ENCODE peak calls at places on chromosomes 11 and 22, in four cellular contexts. G is K562, K is HepG2, P is GM12878. J is an unnamed sample.

GRCh38 chr11:115893701-115894100 is 389.5 kb upstream of the CADM1 start:
- DNase-seq in G (no peak), P (no peak), K (no peak), J (no peak)

GRCh38 chr11:125886997-125887372 is 483 bp upstream of the HYLS1 start:
- DNase-seq in G (no peak), K (no peak), P (no peak), J (peak)

GRCh38 chr11:71452354-71453020 is 516 bp upstream of the NADSYN1 start:
- DNase-seq in K (peak), G (no peak), P (no peak), J (no peak)

GRCh38 chr11:61967924-61968757 is 707 bp upstream of the FTH1 start:
- DNase-seq in P (peak), G (peak), K (peak), J (peak)

GRCh38 chr11:131980878-131981668 is 610.7 kb downstream of the NTM start:
- DNase-seq in K (no peak), G (no peak), P (no peak), J (no peak)

GRCh38 chr11:125025968-125026367 is 37.1 kb upstream of the SLC37A2 start:
- DNase-seq in P (no peak), K (no peak), G (no peak), J (no peak)

GRCh38 chr11:63761173-63761572 is 7.4 kb downstream of the ZFTA start:
- DNase-seq in P (no peak), G (no peak), K (no peak), J (no peak)

GRCh38 chr22:35352214-35353111 is 28.4 kb upstream of the HMOX1 start:
- DNase-seq in G (no peak), P (no peak), K (peak), J (peak)

GRCh38 chr11:35723493-35724284 is 61.1 kb downstream of the TRIM44 start:
- DNase-seq in K (no peak), P (no peak), G (no peak), J (no peak)

GRCh38 chr22:43011079-43011478 is 3.9 kb downstream of the PACSIN2 start:
- DNase-seq in K (peak), G (no peak), P (no peak), J (no peak)

GRCh38 chr11:62138630-62139425 is 15.0 kb downstream of the INCENP start:
- DNase-seq in K (no peak), G (no peak), P (no peak), J (no peak)

GRCh38 chr22:49251371-49251770 is 576.3 kb downstream of the BRD1 start:
- DNase-seq in K (no peak), P (no peak), G (no peak), J (no peak)

GRCh38 chr11:10758959-10759358 is 7.9 kb downstream of the CTR9 start:
- DNase-seq in P (no peak), G (peak), K (no peak), J (no peak)

GRCh38 chr11:96105944-96106343 is 182.0 kb upstream of the MTMR2 start:
- DNase-seq in K (no peak), G (no peak), P (no peak), J (no peak)

GRCh38 chr11:70397336-70397982 is 870 bp upstream of the CTTN start:
- DNase-seq in P (no peak), G (no peak), K (peak), J (peak)

GRCh38 chr22:34414467-34415440 is 494.5 kb upstream of the LARGE1 start:
- DNase-seq in K (peak), G (peak), P (peak), J (peak)

GRCh38 chr22:49326558-49326957 is 501.1 kb downstream of the BRD1 start:
- DNase-seq in P (no peak), K (no peak), G (no peak), J (no peak)

GRCh38 chr11:86431258-86431657 is 56.6 kb downstream of the CCDC81 start:
- DNase-seq in P (no peak), G (no peak), K (no peak), J (no peak)

GRCh38 chr11:128496684-128497056 is 90.7 kb downstream of the ETS1 start:
- DNase-seq in K (no peak), P (no peak), G (no peak), J (peak)
- TF ChIP-seq POLR2AphosphoS2 in K (no peak), P (no peak), G (no peak), J (no peak)

DNA sequence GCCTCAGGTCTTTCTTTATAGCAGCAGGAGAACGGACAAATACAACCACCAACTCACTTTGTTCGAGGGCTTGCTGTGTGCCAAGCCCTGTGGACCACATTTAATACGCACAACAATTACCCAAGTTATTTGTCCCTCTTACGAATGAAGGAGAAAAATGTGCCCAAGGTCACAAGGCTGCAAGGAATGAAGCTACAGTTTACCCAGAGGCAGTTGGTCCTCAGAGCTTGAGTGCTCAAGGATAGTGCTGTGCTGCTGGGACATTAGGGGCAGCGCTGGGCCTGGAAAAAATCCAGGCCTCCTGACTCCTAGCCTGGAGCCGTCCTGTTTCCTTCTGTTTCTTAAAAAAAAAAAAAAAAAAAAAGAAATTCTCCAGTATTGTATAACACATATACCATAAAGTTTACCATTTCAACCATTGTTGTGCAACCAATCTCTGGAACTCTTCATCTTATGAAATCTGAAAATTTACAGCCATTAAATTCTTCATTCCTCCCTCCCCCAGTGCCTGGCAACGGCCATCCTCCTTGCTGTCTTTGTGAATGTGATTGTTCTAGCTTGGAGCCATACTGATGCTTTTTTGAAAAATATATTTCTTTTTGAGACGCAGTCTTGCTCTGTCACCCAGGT is 1.0 kb upstream of the C11orf86 start:
- DNase-seq in P (no peak), K (no peak), G (no peak), J (no peak)
- TF ChIP-seq CEBPB in P (no peak), K (peak), G (peak), J (peak)

DNA sequence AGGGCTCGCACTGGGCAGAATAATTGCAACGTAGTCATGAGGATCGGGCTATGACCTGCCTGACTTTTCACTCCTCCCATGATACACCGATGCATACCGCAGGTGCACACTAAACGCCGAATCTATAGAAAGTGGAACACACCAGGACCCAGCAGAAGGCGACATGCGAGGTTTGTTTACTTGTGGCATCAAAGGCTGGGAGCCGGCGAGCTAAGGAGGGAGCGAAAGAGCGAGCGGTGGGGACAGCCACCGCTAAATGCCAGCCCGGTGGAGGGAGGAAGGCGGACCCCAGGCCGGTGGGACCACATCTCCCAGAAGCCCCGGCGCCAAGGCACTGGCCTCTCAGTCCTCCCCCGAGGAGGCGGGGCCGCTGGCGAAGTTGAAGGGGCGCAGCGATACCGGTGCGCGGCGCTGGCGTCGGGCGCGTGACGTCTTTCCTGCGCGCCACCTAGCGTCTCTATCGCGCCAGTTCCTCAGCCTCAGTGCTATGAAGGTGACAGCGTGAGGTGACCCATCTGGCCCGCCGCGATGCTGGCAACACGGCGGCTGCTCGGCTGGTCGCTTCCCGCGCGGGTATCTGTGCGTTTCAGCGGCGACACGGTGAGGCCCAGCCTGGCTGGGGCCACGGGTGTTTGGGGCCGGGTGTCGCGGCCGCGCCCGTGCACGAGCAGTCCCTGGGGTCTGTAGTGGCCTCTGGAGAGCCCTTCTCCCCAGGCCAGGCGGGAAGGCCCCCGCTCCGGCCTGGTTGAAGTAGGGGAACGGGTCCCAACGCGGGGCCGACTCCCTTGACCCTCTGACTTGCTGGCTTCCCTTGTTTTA is at the start of gene NDUFV1:
- DNase-seq in K (peak), P (peak), G (peak), J (peak)
- TF ChIP-seq REST in K (no peak), P (no peak), G (no peak), J (no peak)

DNA sequence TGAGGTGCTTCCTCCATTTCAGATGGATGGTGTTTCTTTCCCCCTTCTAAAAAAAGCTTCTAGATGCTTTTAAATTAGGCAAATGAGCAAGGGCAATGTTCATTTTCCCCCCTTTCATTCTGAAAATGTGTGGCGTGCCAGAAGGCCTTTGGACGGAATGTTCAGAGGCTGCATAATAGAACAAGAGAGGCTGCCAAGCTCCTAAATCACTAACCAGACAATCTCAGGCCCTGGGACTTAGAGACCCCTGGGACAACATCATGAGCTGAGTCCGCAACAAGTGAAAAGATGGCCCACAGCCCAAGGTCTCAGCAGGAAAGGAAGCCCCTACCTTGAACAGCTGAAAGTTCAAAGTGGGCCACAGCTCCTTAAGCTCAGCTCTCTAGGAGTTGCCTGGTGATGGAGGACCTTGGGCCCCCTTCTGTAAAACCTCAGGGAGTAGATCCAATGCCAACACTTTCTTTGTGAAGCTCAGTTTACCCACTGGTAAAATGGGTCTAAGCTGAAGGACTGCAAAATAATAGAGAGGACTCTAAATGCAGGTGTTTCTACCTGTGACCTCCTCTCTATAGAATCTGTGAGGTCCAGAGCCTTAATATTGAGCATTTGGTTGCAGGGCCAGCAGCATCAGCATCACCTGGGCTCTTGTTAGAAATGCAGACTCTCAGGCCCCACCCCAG is 144.0 kb downstream of the FBXO7 start:
- DNase-seq in G (no peak), K (no peak), P (no peak), J (no peak)
- TF ChIP-seq POLR2AphosphoS2 in G (no peak), K (no peak), P (no peak), J (no peak)

DNA sequence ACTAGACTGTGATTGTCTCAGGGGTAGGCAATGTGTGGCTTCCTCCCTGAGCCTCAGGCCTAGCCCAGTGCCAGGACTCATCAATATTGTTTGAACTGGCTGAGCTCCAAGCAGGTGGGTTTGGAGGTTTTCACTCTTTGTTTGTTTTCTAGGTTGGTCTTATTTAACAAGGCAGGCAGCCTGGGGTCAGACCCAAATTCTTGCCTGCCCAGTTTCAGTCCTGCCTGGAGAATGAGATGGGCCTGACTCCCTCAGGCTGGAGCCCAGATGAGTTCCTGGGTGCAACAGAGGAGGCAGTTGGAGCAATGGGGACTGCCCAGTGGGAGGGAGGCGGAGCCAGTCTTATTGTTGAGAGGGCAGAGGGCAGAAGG is 28.3 kb upstream of the TP53I11 start:
- DNase-seq in G (no peak), P (no peak), K (peak), J (peak)
- TF ChIP-seq CEBPB in G (no peak), P (no peak), K (no peak), J (no peak)

GRCh38 chr11:3840870-3841425 is at the start of gene RHOG:
- DNase-seq in K (peak), G (peak), P (no peak), J (peak)
- TF ChIP-seq REST in K (no peak), G (no peak), P (no peak), J (no peak)

GRCh38 chr11:37110383-37110782 is 512.3 kb upstream of the RAG2 start:
- DNase-seq in G (no peak), P (no peak), K (no peak), J (no peak)
- TF ChIP-seq POLR2AphosphoS2 in G (no peak), P (no peak), K (no peak), J (no peak)

J was measured in A549.